ENCODE peak calls at places on chromosomes 4 and X, in four cellular contexts. N is right lobe of liver, R is endothelial cell, F is fibroblast of the conjunctiva. L is an unnamed sample.

GRCh38 chrX:14529288-14529989 is at the start of gene GLRA2:
- DNase-seq in N (no peak), R (peak), F (no peak), L (peak)

GRCh38 chrX:23246001-23246400 is 88.6 kb upstream of the PTCHD1 start:
- DNase-seq in N (no peak), R (no peak), F (no peak), L (peak)

GRCh38 chr4:182928061-182928460 is 10.9 kb upstream of the DCTD start:
- DNase-seq in N (no peak), R (peak), F (no peak), L (peak)

GRCh38 chr4:36385951-36386561 is 104.6 kb downstream of the DTHD1 start:
- DNase-seq in N (no peak), R (peak), F (no peak), L (no peak)

GRCh38 chrX:120021927-120022326 is 55.6 kb downstream of the RHOXF2B start:
- DNase-seq in N (no peak), R (no peak), F (no peak), L (no peak)

GRCh38 chrX:48465336-48465933 is 4.6 kb downstream of the SLC38A5 start:
- DNase-seq in N (no peak), R (no peak), F (peak), L (no peak)

GRCh38 chrX:44022964-44023363 is 49.8 kb upstream of the NDP start:
- DNase-seq in N (no peak), R (no peak), F (no peak), L (no peak)

GRCh38 chr4:99264927-99265326 is 25.9 kb downstream of the ADH1A start:
- DNase-seq in N (no peak), R (no peak), F (no peak), L (no peak)

GRCh38 chrX:104486691-104487090 is 79.3 kb upstream of the IL1RAPL2 start:
- DNase-seq in N (no peak), R (no peak), F (no peak), L (no peak)

GRCh38 chr4:165684177-165684870 is 188.7 kb upstream of the TLL1 start:
- DNase-seq in N (no peak), R (no peak), F (peak), L (peak)

GRCh38 chr4:174494731-174495130 is 27.6 kb downstream of the HPGD start:
- DNase-seq in N (no peak), R (no peak), F (no peak), L (no peak)

GRCh38 chr4:73589887-73590801 is 30.1 kb downstream of the RASSF6 start:
- DNase-seq in N (no peak), R (no peak), F (no peak), L (no peak)